ENCODE peak calls at places on chromosome 22, in seven cellular contexts. One of them, this sample, is unnamed.

GRCh38 chr22:29617922-29618629 is 14.6 kb downstream of the NF2 start:
- DNase-seq in mucosa of gallbladder: no peak
- DNase-seq in NCI-H146: no peak
- DNase-seq in Caco-2: peak; percentile 24
- DNase-seq in adrenal gland: peak; percentile 59
- DNase-seq in non-pigmented ciliary epithelial cell: no peak
- DNase-seq in Right ventricle myocardium superior: no peak
- DNase-seq in this sample: no peak

GRCh38 chr22:41201146-41201545 is 4.0 kb upstream of the L3MBTL2 start:
- DNase-seq in mucosa of gallbladder: no peak
- DNase-seq in NCI-H146: peak; percentile 11
- DNase-seq in Caco-2: peak; percentile 20
- DNase-seq in adrenal gland: no peak
- DNase-seq in non-pigmented ciliary epithelial cell: no peak
- DNase-seq in Right ventricle myocardium superior: no peak
- DNase-seq in this sample: no peak

GRCh38 chr22:47275479-47276218 is 513.2 kb downstream of the TBC1D22A start:
- DNase-seq in mucosa of gallbladder: no peak
- DNase-seq in NCI-H146: no peak
- DNase-seq in Caco-2: no peak
- DNase-seq in adrenal gland: no peak
- DNase-seq in non-pigmented ciliary epithelial cell: no peak
- DNase-seq in Right ventricle myocardium superior: no peak
- DNase-seq in this sample: no peak

GRCh38 chr22:32066820-32067219 is 23.8 kb downstream of the SLC5A1 start:
- DNase-seq in mucosa of gallbladder: no peak
- DNase-seq in NCI-H146: no peak
- DNase-seq in Caco-2: no peak
- DNase-seq in adrenal gland: no peak
- DNase-seq in non-pigmented ciliary epithelial cell: no peak
- DNase-seq in Right ventricle myocardium superior: no peak
- DNase-seq in this sample: no peak

GRCh38 chr22:23692598-23693291 is 1.9 kb downstream of the RGL4 start:
- DNase-seq in mucosa of gallbladder: no peak
- DNase-seq in NCI-H146: no peak
- DNase-seq in Caco-2: peak; percentile 21
- DNase-seq in adrenal gland: no peak
- DNase-seq in non-pigmented ciliary epithelial cell: no peak
- DNase-seq in Right ventricle myocardium superior: no peak
- DNase-seq in this sample: no peak

GRCh38 chr22:36486619-36487384 is 5.4 kb upstream of the TXN2 start:
- DNase-seq in mucosa of gallbladder: peak; percentile 44
- DNase-seq in NCI-H146: peak; percentile 14
- DNase-seq in Caco-2: peak; percentile 55
- DNase-seq in adrenal gland: peak; percentile 61
- DNase-seq in non-pigmented ciliary epithelial cell: no peak
- DNase-seq in Right ventricle myocardium superior: no peak
- DNase-seq in this sample: peak; percentile 58

GRCh38 chr22:49193901-49194465 is 633.7 kb downstream of the BRD1 start:
- DNase-seq in mucosa of gallbladder: no peak
- DNase-seq in NCI-H146: no peak
- DNase-seq in Caco-2: no peak
- DNase-seq in adrenal gland: no peak
- DNase-seq in non-pigmented ciliary epithelial cell: no peak
- DNase-seq in Right ventricle myocardium superior: no peak
- DNase-seq in this sample: no peak

GRCh38 chr22:26127126-26127525 is 42.1 kb upstream of the SEZ6L start:
- DNase-seq in mucosa of gallbladder: no peak
- DNase-seq in NCI-H146: no peak
- DNase-seq in Caco-2: no peak
- DNase-seq in adrenal gland: no peak
- DNase-seq in non-pigmented ciliary epithelial cell: no peak
- DNase-seq in Right ventricle myocardium superior: no peak
- DNase-seq in this sample: no peak

GRCh38 chr22:48756146-48757111 is 1071.2 kb downstream of the BRD1 start:
- DNase-seq in mucosa of gallbladder: peak; percentile 3
- DNase-seq in NCI-H146: no peak
- DNase-seq in Caco-2: no peak
- DNase-seq in adrenal gland: peak; percentile 6
- DNase-seq in non-pigmented ciliary epithelial cell: no peak
- DNase-seq in Right ventricle myocardium superior: peak; percentile 17
- DNase-seq in this sample: peak; percentile 1

GRCh38 chr22:27778299-27779090 is 23.1 kb downstream of the MN1 start:
- DNase-seq in mucosa of gallbladder: no peak
- DNase-seq in NCI-H146: no peak
- DNase-seq in Caco-2: no peak
- DNase-seq in adrenal gland: no peak
- DNase-seq in non-pigmented ciliary epithelial cell: no peak
- DNase-seq in Right ventricle myocardium superior: no peak
- DNase-seq in this sample: no peak

GRCh38 chr22:20979243-20979809 is 2.8 kb upstream of the LZTR1 start:
- DNase-seq in mucosa of gallbladder: peak; percentile 85
- DNase-seq in NCI-H146: peak; percentile 96
- DNase-seq in Caco-2: no peak
- DNase-seq in adrenal gland: peak; percentile 88
- DNase-seq in non-pigmented ciliary epithelial cell: peak; percentile 41
- DNase-seq in Right ventricle myocardium superior: peak; percentile 77
- DNase-seq in this sample: peak; percentile 81

GRCh38 chr22:17952273-17952801 is 72.0 kb downstream of the MICAL3 start:
- DNase-seq in mucosa of gallbladder: no peak
- DNase-seq in NCI-H146: no peak
- DNase-seq in Caco-2: no peak
- DNase-seq in adrenal gland: no peak
- DNase-seq in non-pigmented ciliary epithelial cell: no peak
- DNase-seq in Right ventricle myocardium superior: no peak
- DNase-seq in this sample: peak; percentile 69

GRCh38 chr22:40491990-40492631 is 121.7 kb downstream of the SGSM3 start:
- DNase-seq in mucosa of gallbladder: peak; percentile 16
- DNase-seq in NCI-H146: no peak
- DNase-seq in Caco-2: no peak
- DNase-seq in adrenal gland: no peak
- DNase-seq in non-pigmented ciliary epithelial cell: no peak
- DNase-seq in Right ventricle myocardium superior: no peak
- DNase-seq in this sample: no peak

GRCh38 chr22:42257386-42257785 is 13.1 kb downstream of the TCF20 start:
- DNase-seq in mucosa of gallbladder: no peak
- DNase-seq in NCI-H146: no peak
- DNase-seq in Caco-2: no peak
- DNase-seq in adrenal gland: no peak
- DNase-seq in non-pigmented ciliary epithelial cell: no peak
- DNase-seq in Right ventricle myocardium superior: no peak
- DNase-seq in this sample: no peak

GRCh38 chr22:32355760-32356159 is 1.9 kb upstream of the RFPL3 start:
- DNase-seq in mucosa of gallbladder: no peak
- DNase-seq in NCI-H146: peak; percentile 55
- DNase-seq in Caco-2: peak; percentile 38
- DNase-seq in adrenal gland: no peak
- DNase-seq in non-pigmented ciliary epithelial cell: no peak
- DNase-seq in Right ventricle myocardium superior: no peak
- DNase-seq in this sample: no peak

GRCh38 chr22:40654522-40655167 is 18.1 kb upstream of the MRTFA start:
- DNase-seq in mucosa of gallbladder: peak; percentile 53
- DNase-seq in NCI-H146: no peak
- DNase-seq in Caco-2: peak; percentile 48
- DNase-seq in adrenal gland: peak; percentile 73
- DNase-seq in non-pigmented ciliary epithelial cell: no peak
- DNase-seq in Right ventricle myocardium superior: peak; percentile 80
- DNase-seq in this sample: peak; percentile 37

GRCh38 chr22:31127181-31127772 is 4.5 kb downstream of the INPP5J start:
- DNase-seq in mucosa of gallbladder: no peak
- DNase-seq in NCI-H146: no peak
- DNase-seq in Caco-2: no peak
- DNase-seq in adrenal gland: no peak
- DNase-seq in non-pigmented ciliary epithelial cell: no peak
- DNase-seq in Right ventricle myocardium superior: no peak
- DNase-seq in this sample: no peak

GRCh38 chr22:37088108-37088605 is 21.4 kb downstream of the TMPRSS6 start:
- DNase-seq in mucosa of gallbladder: no peak
- DNase-seq in NCI-H146: no peak
- DNase-seq in Caco-2: no peak
- DNase-seq in adrenal gland: peak; percentile 72
- DNase-seq in non-pigmented ciliary epithelial cell: no peak
- DNase-seq in Right ventricle myocardium superior: no peak
- DNase-seq in this sample: no peak

GRCh38 chr22:45968751-45969413 is 8.1 kb downstream of the WNT7B start:
- DNase-seq in mucosa of gallbladder: no peak
- DNase-seq in NCI-H146: no peak
- DNase-seq in Caco-2: no peak
- DNase-seq in adrenal gland: no peak
- DNase-seq in non-pigmented ciliary epithelial cell: peak; percentile 35
- DNase-seq in Right ventricle myocardium superior: no peak
- DNase-seq in this sample: no peak

GRCh38 chr22:33492210-33492651 is 428.0 kb downstream of the LARGE1 start:
- DNase-seq in mucosa of gallbladder: peak; percentile 14
- DNase-seq in NCI-H146: no peak
- DNase-seq in Caco-2: no peak
- DNase-seq in adrenal gland: no peak
- DNase-seq in non-pigmented ciliary epithelial cell: no peak
- DNase-seq in Right ventricle myocardium superior: no peak
- DNase-seq in this sample: no peak

GRCh38 chr22:30202531-30203006 is 44.0 kb downstream of the LIF start:
- DNase-seq in mucosa of gallbladder: peak; percentile 68
- DNase-seq in NCI-H146: no peak
- DNase-seq in Caco-2: no peak
- DNase-seq in adrenal gland: no peak
- DNase-seq in non-pigmented ciliary epithelial cell: no peak
- DNase-seq in Right ventricle myocardium superior: no peak
- DNase-seq in this sample: peak; percentile 77

GRCh38 chr22:32660292-32660691 is 141.2 kb upstream of the TIMP3 start:
- DNase-seq in mucosa of gallbladder: peak; percentile 64
- DNase-seq in NCI-H146: peak; percentile 18
- DNase-seq in Caco-2: peak; percentile 79
- DNase-seq in adrenal gland: peak; percentile 65
- DNase-seq in non-pigmented ciliary epithelial cell: no peak
- DNase-seq in Right ventricle myocardium superior: peak; percentile 82
- DNase-seq in this sample: peak; percentile 69

GRCh38 chr22:29195118-29195963 is 10.4 kb upstream of the EMID1 start:
- DNase-seq in mucosa of gallbladder: no peak
- DNase-seq in NCI-H146: no peak
- DNase-seq in Caco-2: no peak
- DNase-seq in adrenal gland: no peak
- DNase-seq in non-pigmented ciliary epithelial cell: no peak
- DNase-seq in Right ventricle myocardium superior: no peak
- DNase-seq in this sample: no peak

GRCh38 chr22:36659762-36660509 is 43.6 kb downstream of the CACNG2 start:
- DNase-seq in mucosa of gallbladder: peak; percentile 96
- DNase-seq in NCI-H146: peak; percentile 11
- DNase-seq in Caco-2: no peak
- DNase-seq in adrenal gland: peak; percentile 97
- DNase-seq in non-pigmented ciliary epithelial cell: peak; percentile 68
- DNase-seq in Right ventricle myocardium superior: peak; percentile 94
- DNase-seq in this sample: peak; percentile 77

GRCh38 chr22:44648821-44649566 is 53.0 kb upstream of the PRR5 start:
- DNase-seq in mucosa of gallbladder: peak; percentile 54
- DNase-seq in NCI-H146: no peak
- DNase-seq in Caco-2: no peak
- DNase-seq in adrenal gland: peak; percentile 39
- DNase-seq in non-pigmented ciliary epithelial cell: peak; percentile 62
- DNase-seq in Right ventricle myocardium superior: peak; percentile 58
- DNase-seq in this sample: peak; percentile 31

GRCh38 chr22:32317524-32317923 is 40.1 kb upstream of the RFPL3 start:
- DNase-seq in mucosa of gallbladder: no peak
- DNase-seq in NCI-H146: no peak
- DNase-seq in Caco-2: no peak
- DNase-seq in adrenal gland: no peak
- DNase-seq in non-pigmented ciliary epithelial cell: no peak
- DNase-seq in Right ventricle myocardium superior: no peak
- DNase-seq in this sample: no peak

GRCh38 chr22:21628386-21629261 is 1.2 kb downstream of the YDJC start:
- DNase-seq in mucosa of gallbladder: no peak
- DNase-seq in NCI-H146: no peak
- DNase-seq in Caco-2: no peak
- DNase-seq in adrenal gland: no peak
- DNase-seq in non-pigmented ciliary epithelial cell: no peak
- DNase-seq in Right ventricle myocardium superior: peak; percentile 53
- DNase-seq in this sample: no peak

GRCh38 chr22:24115247-24116207 is 65.8 kb upstream of the SUSD2 start:
- DNase-seq in mucosa of gallbladder: no peak
- DNase-seq in NCI-H146: no peak
- DNase-seq in Caco-2: no peak
- DNase-seq in adrenal gland: no peak
- DNase-seq in non-pigmented ciliary epithelial cell: no peak
- DNase-seq in Right ventricle myocardium superior: no peak
- DNase-seq in this sample: no peak

GRCh38 chr22:45019861-45020655 is 10.3 kb upstream of the PHF21B start:
- DNase-seq in mucosa of gallbladder: no peak
- DNase-seq in NCI-H146: no peak
- DNase-seq in Caco-2: no peak
- DNase-seq in adrenal gland: no peak
- DNase-seq in non-pigmented ciliary epithelial cell: no peak
- DNase-seq in Right ventricle myocardium superior: no peak
- DNase-seq in this sample: no peak

GRCh38 chr22:43554694-43555365 is 143.0 kb downstream of the MPPED1 start:
- DNase-seq in mucosa of gallbladder: no peak
- DNase-seq in NCI-H146: no peak
- DNase-seq in Caco-2: no peak
- DNase-seq in adrenal gland: no peak
- DNase-seq in non-pigmented ciliary epithelial cell: no peak
- DNase-seq in Right ventricle myocardium superior: no peak
- DNase-seq in this sample: no peak

This sample was measured in transverse colon.